ENCODE peak calls at places on chromosome 6, in five cellular contexts. O, E, Q, Y and H are unnamed samples.

GRCh38 chr6:6751615-6752014 is 163.1 kb downstream of the LY86 start:
- DNase-seq in Y (no peak), E (no peak), O (no peak), Q (no peak), H (peak; percentile 81)

GRCh38 chr6:141426400-141426980 is 706.2 kb upstream of the GJE1 start:
- DNase-seq in Y (no peak), E (no peak), Q (no peak), O (no peak), H (no peak)

GRCh38 chr6:41647061-41647511 is 8.8 kb downstream of the MDFI start:
- DNase-seq in E (no peak), Q (no peak), Y (no peak), O (no peak), H (no peak)

GRCh38 chr6:39543117-39543516 is 182.1 kb downstream of the KIF6 start:
- DNase-seq in O (peak; percentile 69), Y (no peak), Q (no peak), E (no peak), H (no peak)

GRCh38 chr6:163756079-163756478 is 341.6 kb downstream of the QKI start:
- DNase-seq in E (no peak), O (no peak), Y (no peak), Q (no peak), H (no peak)

GRCh38 chr6:282867-283416 is 9.3 kb upstream of the DUSP22 start:
- DNase-seq in E (no peak), O (no peak), Q (no peak), Y (no peak), H (no peak)

GRCh38 chr6:1987640-1988039 is 257.8 kb downstream of the GMDS start:
- DNase-seq in Y (no peak), E (no peak), O (no peak), Q (no peak), H (no peak)

GRCh38 chr6:28443112-28443773 is at the start of gene ZSCAN23:
- DNase-seq in Y (no peak), Q (peak; percentile 91), E (peak; percentile 86), O (peak; percentile 77), H (peak; percentile 51)

GRCh38 chr6:45658958-45659357 is 281.2 kb upstream of the SUPT3H start:
- DNase-seq in Y (no peak), Q (no peak), E (no peak), O (no peak), H (no peak)

GRCh38 chr6:154156135-154156948 is 117.3 kb downstream of the OPRM1 start:
- DNase-seq in Q (peak; percentile 72), Y (peak; percentile 15), O (no peak), E (peak; percentile 83), H (peak; percentile 38)

GRCh38 chr6:14887986-14888574 is 357.8 kb upstream of the JARID2 start:
- DNase-seq in Q (no peak), E (no peak), Y (no peak), O (no peak), H (no peak)

GRCh38 chr6:14888575-14889000 is 357.3 kb upstream of the JARID2 start:
- DNase-seq in O (no peak), E (no peak), Q (no peak), Y (no peak), H (no peak)

GRCh38 chr6:14887181-14887580 is 358.7 kb upstream of the JARID2 start:
- DNase-seq in E (no peak), Q (no peak), O (no peak), Y (no peak), H (no peak)

GRCh38 chr6:14889172-14889571 is 356.7 kb upstream of the JARID2 start:
- DNase-seq in Y (no peak), O (no peak), E (no peak), Q (no peak), H (peak; percentile 51)

GRCh38 chr6:14889698-14890593 is 355.9 kb upstream of the JARID2 start:
- DNase-seq in Q (no peak), O (no peak), Y (no peak), E (no peak), H (peak; percentile 44)
- H3K4me3 ChIP-seq in Q (no peak overlapping the region), O (no peak overlapping the region), Y (no peak overlapping the region), E (no peak overlapping the region), H (no peak overlapping the region)

DNA sequence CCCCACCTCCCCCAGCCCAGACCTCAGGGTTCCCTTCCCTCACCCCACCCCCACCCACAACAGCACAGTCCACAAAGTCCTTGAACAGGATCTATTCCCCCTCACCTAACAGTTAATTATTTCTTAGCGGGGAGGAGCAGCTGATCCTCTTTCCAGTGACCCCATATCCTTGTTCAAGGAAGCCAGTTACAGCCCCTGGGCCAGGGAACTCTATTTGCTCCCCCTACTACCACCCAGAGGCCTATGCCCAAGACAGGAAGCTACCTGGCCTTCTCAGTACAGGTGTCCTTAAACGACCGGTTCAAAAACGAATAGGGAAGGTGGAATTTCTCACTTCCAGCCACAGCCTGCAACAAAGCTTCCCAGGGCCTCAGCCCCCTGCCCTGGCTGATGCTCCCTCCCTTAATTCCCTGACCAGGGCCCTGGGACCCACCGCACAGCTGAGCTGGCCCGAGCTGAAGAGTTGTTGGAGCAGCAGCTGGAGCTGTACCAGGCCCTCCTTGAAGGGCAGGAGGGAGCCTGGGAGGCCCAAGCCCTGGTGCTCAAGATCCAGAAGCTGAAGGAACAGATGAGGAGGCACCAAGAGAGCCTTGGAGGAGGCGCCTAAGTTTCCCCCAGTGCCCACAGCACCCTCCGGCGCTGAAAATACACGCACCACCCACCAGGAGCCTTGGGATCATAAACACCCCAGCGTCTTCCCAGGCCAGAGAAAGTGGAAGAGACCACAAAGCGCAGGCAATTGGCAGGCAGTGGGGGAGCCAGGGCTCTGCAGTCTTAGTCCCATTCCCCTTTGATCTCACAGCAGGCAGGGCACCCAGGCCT is 778 bp downstream of the MCCD1 start:
- DNase-seq in Y (no peak), O (no peak), Q (no peak), E (no peak), H (no peak)
- H3K27ac ChIP-seq in Y (no peak overlapping the region), O (no peak overlapping the region), Q (no peak overlapping the region), E (no peak overlapping the region), H (no peak overlapping the region)

DNA sequence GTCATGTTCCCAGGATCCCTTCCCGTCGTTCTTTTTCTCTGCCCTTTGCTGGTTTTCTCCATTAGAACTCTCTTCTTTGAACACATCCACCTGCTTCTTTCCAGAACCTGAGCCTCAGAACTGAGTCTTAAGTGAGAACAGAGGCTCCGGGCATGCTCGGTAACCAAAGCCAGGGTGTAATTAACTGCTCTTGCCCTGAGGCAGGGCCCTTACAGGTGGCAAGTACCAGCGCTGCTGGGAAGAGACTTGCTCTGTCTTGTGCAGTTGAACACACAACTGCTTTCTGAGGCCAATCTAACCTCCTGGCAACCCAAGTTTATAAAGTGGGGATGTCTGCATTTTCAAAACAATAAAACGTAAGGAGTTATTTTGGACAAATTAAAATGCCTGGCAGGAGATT is 12.3 kb upstream of the DEK start:
- DNase-seq in Y (no peak), E (no peak), O (no peak), Q (no peak), H (no peak)
- H3K4me3 ChIP-seq in Y (peak overlapping the region; percentile 43), E (no peak overlapping the region), O (no peak overlapping the region), Q (no peak overlapping the region), H (no peak overlapping the region)

DNA sequence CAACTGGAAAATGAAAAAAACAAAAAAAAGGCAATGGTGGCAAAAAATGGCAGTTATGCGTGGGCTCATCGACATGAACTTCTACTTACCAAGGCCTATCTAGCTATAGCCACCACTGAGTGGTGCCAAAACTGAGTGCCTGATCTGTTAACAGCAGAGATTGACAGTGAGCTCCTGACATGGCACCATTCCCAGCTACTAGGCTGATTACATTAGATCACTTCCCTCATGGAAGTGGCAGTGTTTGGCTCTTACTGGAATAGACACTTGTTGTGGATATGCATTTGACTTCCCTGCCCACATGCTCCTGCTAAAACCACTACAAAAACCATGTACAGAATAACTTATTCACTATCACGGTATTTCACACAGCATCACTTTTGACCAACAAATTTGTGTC is 216.1 kb upstream of the SGK1 start:
- DNase-seq in E (no peak), Q (no peak), O (no peak), Y (no peak), H (no peak)
- H3K27ac ChIP-seq in E (no peak overlapping the region), Q (no peak overlapping the region), O (no peak overlapping the region), Y (peak overlapping the region; percentile 79), H (no peak overlapping the region)